ENCODE peak calls at places on chromosomes 3 and 15, in four cellular contexts. One of them, this sample, is unnamed.

GRCh38 chr3:29279276-29279675 is 1.6 kb upstream of the RBMS3 start:
- DNase-seq in IMR-90: no peak
- DNase-seq in K562: no peak
- DNase-seq in MM.1S: no peak
- DNase-seq in this sample: no peak

GRCh38 chr3:132879651-132880050 is 157.4 kb upstream of the NPHP3 start:
- DNase-seq in IMR-90: no peak
- DNase-seq in K562: no peak
- DNase-seq in MM.1S: no peak
- DNase-seq in this sample: no peak

GRCh38 chr3:50503504-50503903 is at the start of gene CACNA2D2:
- DNase-seq in MM.1S: peak
- DNase-seq in K562: peak
- DNase-seq in IMR-90: no peak
- DNase-seq in this sample: peak

GRCh38 chr15:50425219-50425618 is 1.0 kb downstream of the USP8 start:
- DNase-seq in MM.1S: no peak
- DNase-seq in IMR-90: no peak
- DNase-seq in K562: no peak
- DNase-seq in this sample: no peak

GRCh38 chr15:90479656-90480055 is 50.1 kb upstream of the CRTC3 start:
- DNase-seq in IMR-90: peak
- DNase-seq in MM.1S: no peak
- DNase-seq in K562: no peak
- DNase-seq in this sample: no peak

GRCh38 chr15:41585140-41586047 is 26.4 kb downstream of the TYRO3 start:
- DNase-seq in IMR-90: peak
- DNase-seq in MM.1S: no peak
- DNase-seq in K562: no peak
- DNase-seq in this sample: peak

GRCh38 chr3:139689122-139689521 is 11.3 kb upstream of the NMNAT3 start:
- DNase-seq in IMR-90: no peak
- DNase-seq in MM.1S: no peak
- DNase-seq in K562: no peak
- DNase-seq in this sample: no peak

GRCh38 chr3:184885112-184885511 is 73.1 kb downstream of the VPS8 start:
- DNase-seq in K562: no peak
- DNase-seq in IMR-90: no peak
- DNase-seq in MM.1S: no peak
- DNase-seq in this sample: no peak

GRCh38 chr3:147793841-147794240 is 384.7 kb downstream of the ZIC1 start:
- DNase-seq in K562: no peak
- DNase-seq in IMR-90: no peak
- DNase-seq in MM.1S: no peak
- DNase-seq in this sample: no peak

GRCh38 chr15:28975766-28976179 is 90.0 kb downstream of the APBA2 start:
- DNase-seq in MM.1S: peak
- DNase-seq in K562: peak
- DNase-seq in IMR-90: peak
- DNase-seq in this sample: peak

GRCh38 chr3:156483961-156484787 is 70.7 kb downstream of the SSR3 start:
- DNase-seq in IMR-90: peak
- DNase-seq in K562: no peak
- DNase-seq in MM.1S: peak
- DNase-seq in this sample: no peak

GRCh38 chr15:27868828-27869404 is 230.2 kb downstream of the OCA2 start:
- DNase-seq in K562: no peak
- DNase-seq in IMR-90: no peak
- DNase-seq in MM.1S: no peak
- DNase-seq in this sample: no peak

GRCh38 chr15:74365619-74366445 is 1.6 kb downstream of the CYP11A1 start:
- DNase-seq in MM.1S: peak
- DNase-seq in IMR-90: peak
- DNase-seq in K562: no peak
- DNase-seq in this sample: no peak

GRCh38 chr15:52710710-52711107 is 31.5 kb upstream of the ATOSA start:
- DNase-seq in K562: no peak
- DNase-seq in MM.1S: no peak
- DNase-seq in IMR-90: no peak
- DNase-seq in this sample: no peak

GRCh38 chr3:101970212-101970611 is 120.9 kb downstream of the NFKBIZ start:
- DNase-seq in IMR-90: no peak
- DNase-seq in K562: no peak
- DNase-seq in MM.1S: no peak
- DNase-seq in this sample: no peak

GRCh38 chr3:186414735-186415419 is 52.8 kb upstream of the DGKG start:
- DNase-seq in MM.1S: peak
- DNase-seq in IMR-90: peak
- DNase-seq in K562: no peak
- DNase-seq in this sample: no peak

GRCh38 chr3:99774467-99774866 is 43.2 kb upstream of the CMSS1 start:
- DNase-seq in MM.1S: no peak
- DNase-seq in K562: no peak
- DNase-seq in IMR-90: peak
- DNase-seq in this sample: no peak

GRCh38 chr3:88469216-88469615 is 319.5 kb downstream of the C3orf38 start:
- DNase-seq in K562: no peak
- DNase-seq in IMR-90: no peak
- DNase-seq in MM.1S: no peak
- DNase-seq in this sample: no peak

GRCh38 chr15:27706300-27706699 is 392.8 kb downstream of the OCA2 start:
- DNase-seq in MM.1S: no peak
- DNase-seq in IMR-90: no peak
- DNase-seq in K562: no peak
- DNase-seq in this sample: no peak

GRCh38 chr3:132029182-132029902 is 5.5 kb downstream of the CPNE4 start:
- DNase-seq in K562: peak
- DNase-seq in MM.1S: peak
- DNase-seq in IMR-90: peak
- DNase-seq in this sample: peak

GRCh38 chr3:170467560-170467959 is 48.9 kb downstream of the CLDN11 start:
- DNase-seq in IMR-90: no peak
- DNase-seq in MM.1S: no peak
- DNase-seq in K562: no peak
- DNase-seq in this sample: no peak

GRCh38 chr15:56943398-56943797 is 25.0 kb downstream of the TCF12 start:
- DNase-seq in MM.1S: no peak
- DNase-seq in IMR-90: peak
- DNase-seq in K562: no peak
- DNase-seq in this sample: no peak

GRCh38 chr3:21752749-21753347 is 1.8 kb upstream of the ZNF385D start:
- DNase-seq in IMR-90: peak
- DNase-seq in MM.1S: peak
- DNase-seq in K562: no peak
- DNase-seq in this sample: no peak

GRCh38 chr3:63674586-63674985 is 22.1 kb downstream of the SNTN start:
- DNase-seq in K562: no peak
- DNase-seq in MM.1S: no peak
- DNase-seq in IMR-90: no peak
- DNase-seq in this sample: no peak

GRCh38 chr15:38168472-38169057 is 84.1 kb upstream of the SPRED1 start:
- DNase-seq in K562: no peak
- DNase-seq in IMR-90: no peak
- DNase-seq in MM.1S: peak
- DNase-seq in this sample: no peak

GRCh38 chr3:109977903-109978302 is 640.6 kb upstream of the DPPA4 start:
- DNase-seq in MM.1S: no peak
- DNase-seq in IMR-90: no peak
- DNase-seq in K562: no peak
- DNase-seq in this sample: no peak

GRCh38 chr15:63626955-63627354 is 29.8 kb downstream of the FBXL22 start:
- DNase-seq in IMR-90: no peak
- DNase-seq in K562: no peak
- DNase-seq in MM.1S: peak
- DNase-seq in this sample: no peak

GRCh38 chr3:11555211-11555782 is 88.4 kb downstream of the VGLL4 start:
- DNase-seq in MM.1S: no peak
- DNase-seq in K562: no peak
- DNase-seq in IMR-90: no peak
- DNase-seq in this sample: no peak

GRCh38 chr15:31162721-31163510 is 61.4 kb upstream of the TRPM1 start:
- DNase-seq in MM.1S: no peak
- DNase-seq in IMR-90: no peak
- DNase-seq in K562: no peak
- DNase-seq in this sample: no peak

GRCh38 chr15:40338041-40338657 is 2.6 kb downstream of the CCDC9B start:
- DNase-seq in MM.1S: peak
- DNase-seq in K562: peak
- DNase-seq in IMR-90: peak
- DNase-seq in this sample: peak

GRCh38 chr3:52310861-52311566 is 5.1 kb upstream of the DNAH1 start:
- DNase-seq in IMR-90: peak
- DNase-seq in MM.1S: peak
- DNase-seq in K562: no peak
- DNase-seq in this sample: no peak

GRCh38 chr15:95826831-95827230 is 503.7 kb upstream of the NR2F2 start:
- DNase-seq in K562: no peak
- DNase-seq in MM.1S: peak
- DNase-seq in IMR-90: no peak
- DNase-seq in this sample: no peak
- TF ChIP-seq CTCF in K562: peak
- TF ChIP-seq CTCF in MM.1S: peak
- TF ChIP-seq CTCF in IMR-90: no peak
- TF ChIP-seq CTCF in this sample: no peak

DNA sequence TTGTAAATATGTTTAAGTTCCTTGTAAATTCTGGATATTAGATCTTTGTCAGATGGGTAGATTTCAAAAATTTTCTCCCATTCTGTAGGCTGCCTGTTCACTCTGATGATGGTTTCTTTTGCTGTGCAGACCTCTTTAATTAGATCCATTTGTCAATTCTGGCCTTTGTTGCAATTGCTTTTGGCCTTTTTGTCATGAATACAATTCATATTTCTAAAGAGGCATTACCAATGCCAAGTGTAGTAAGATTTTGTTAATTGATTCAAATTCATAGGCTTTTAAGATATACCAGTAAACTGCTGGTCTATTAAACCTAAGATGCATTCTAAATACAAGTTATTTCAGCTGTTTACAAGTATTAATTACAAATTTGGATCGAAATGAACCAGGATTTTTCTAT is 31.0 kb downstream of the PIK3R4 start:
- DNase-seq in K562: no peak
- DNase-seq in IMR-90: no peak
- DNase-seq in MM.1S: no peak
- DNase-seq in this sample: no peak
- H3K9ac ChIP-seq in K562: no peak
- H3K9ac ChIP-seq in IMR-90: no peak
- H3K9ac ChIP-seq in MM.1S: no peak
- H3K9ac ChIP-seq in this sample: no peak

GRCh38 chr15:100131321-100132224 is 210.2 kb downstream of the ADAMTS17 start:
- DNase-seq in K562: peak
- DNase-seq in MM.1S: peak
- DNase-seq in IMR-90: peak
- DNase-seq in this sample: no peak
- TF ChIP-seq CTCF in K562: peak
- TF ChIP-seq CTCF in MM.1S: peak
- TF ChIP-seq CTCF in IMR-90: peak
- TF ChIP-seq CTCF in this sample: peak

DNA sequence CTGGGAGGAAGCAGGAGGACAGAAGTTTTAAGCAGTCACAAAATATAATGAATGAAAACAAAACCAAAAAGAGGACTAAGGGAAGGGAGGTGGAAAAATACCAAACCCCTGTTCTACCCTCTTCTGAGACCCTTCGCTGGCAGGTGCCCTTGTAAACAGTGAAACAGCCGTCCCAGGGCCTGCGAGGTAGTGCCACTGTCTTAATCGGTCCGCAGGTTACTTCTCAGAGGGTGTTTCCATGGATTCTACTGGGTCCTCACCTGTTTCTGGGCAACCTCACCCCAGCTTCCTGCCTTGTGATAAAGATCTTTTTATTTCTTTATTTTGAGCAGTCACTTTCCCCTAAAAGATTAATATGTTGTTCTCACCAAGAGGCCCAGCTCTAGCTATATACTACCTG is 65.3 kb downstream of the SLC30A4 start:
- DNase-seq in IMR-90: no peak
- DNase-seq in MM.1S: no peak
- DNase-seq in K562: no peak
- DNase-seq in this sample: no peak
- H3K9ac ChIP-seq in IMR-90: no peak
- H3K9ac ChIP-seq in MM.1S: no peak
- H3K9ac ChIP-seq in K562: no peak
- H3K9ac ChIP-seq in this sample: peak

GRCh38 chr3:36408146-36408545 is 27.8 kb downstream of the STAC start:
- DNase-seq in K562: no peak
- DNase-seq in MM.1S: no peak
- DNase-seq in IMR-90: no peak
- DNase-seq in this sample: no peak
- TF ChIP-seq CTCF in K562: peak
- TF ChIP-seq CTCF in MM.1S: peak
- TF ChIP-seq CTCF in IMR-90: no peak
- TF ChIP-seq CTCF in this sample: no peak

GRCh38 chr3:36991147-36991546 is 1.8 kb downstream of the EPM2AIP1 start:
- DNase-seq in IMR-90: no peak
- DNase-seq in K562: no peak
- DNase-seq in MM.1S: no peak
- DNase-seq in this sample: no peak
- H3K9ac ChIP-seq in IMR-90: no peak
- H3K9ac ChIP-seq in K562: peak
- H3K9ac ChIP-seq in MM.1S: no peak
- H3K9ac ChIP-seq in this sample: no peak

GRCh38 chr3:126129408-126129891 is 45.5 kb upstream of the SLC41A3 start:
- DNase-seq in MM.1S: no peak
- DNase-seq in IMR-90: peak
- DNase-seq in K562: no peak
- DNase-seq in this sample: peak
- TF ChIP-seq CTCF in MM.1S: no peak
- TF ChIP-seq CTCF in IMR-90: no peak
- TF ChIP-seq CTCF in K562: no peak
- TF ChIP-seq CTCF in this sample: no peak

DNA sequence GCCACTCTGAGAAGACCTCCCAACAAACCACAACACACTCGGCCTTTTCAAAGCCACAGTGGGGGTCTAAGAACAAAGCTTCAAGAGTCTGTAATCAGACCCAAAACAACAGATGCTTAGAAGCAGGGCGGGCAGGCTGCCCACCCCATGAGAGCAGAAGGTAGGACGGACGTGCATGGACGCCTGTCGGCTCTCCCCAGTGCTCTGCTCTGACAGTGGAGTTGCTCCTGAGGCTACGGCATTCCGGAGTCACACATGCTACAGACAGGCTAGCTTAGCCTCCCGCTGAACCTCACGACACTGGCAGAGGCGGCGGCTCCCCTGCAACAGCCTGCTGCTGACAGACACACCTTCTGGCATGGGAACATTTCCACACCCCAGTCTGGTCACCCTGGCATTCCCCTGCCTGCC is 33.5 kb downstream of the SLCO2A1 start:
- DNase-seq in K562: no peak
- DNase-seq in MM.1S: no peak
- DNase-seq in IMR-90: no peak
- DNase-seq in this sample: no peak
- H3K9ac ChIP-seq in K562: no peak
- H3K9ac ChIP-seq in MM.1S: no peak
- H3K9ac ChIP-seq in IMR-90: no peak
- H3K9ac ChIP-seq in this sample: no peak